ENCODE peak calls at places on chromosomes 6 and 20, in ten cellular contexts. L is activated T-cell treated with anti-CD3 and anti-CD28 coated beads, Interleukin-2, amount 50 U/mL, for 72 hours; T is aorta; I is iris pigment epithelial cell; K is NCI-H2227 treated with DMSO at 0.1 percent for 48 hours; V is cardiac fibroblast; S is smooth muscle cell of the brain vasculature; C is fibroblast of the aortic adventitia; E is substantia nigra; Q is stimulated activated CD8-positive, alpha-beta memory T cell treated with anti-CD3 and anti-CD28 coated beads, Interleukin-15, amount 100 ng/mL, for 4 hours. W is an unnamed sample.

GRCh38 chr6:156953478-156954146 is 176.4 kb downstream of the ARID1B start:
- DNase-seq in L (no peak), T (no peak), I (peak; percentile 98), K (peak; percentile 92), V (peak; percentile 97), S (peak; percentile 92), C (peak; percentile 98), E (no peak), Q (no peak), W (no peak)

GRCh38 chr20:11248691-11249178 is 574.9 kb upstream of the JAG1 start:
- DNase-seq in L (no peak), T (no peak), I (no peak), K (no peak), V (no peak), S (no peak), C (no peak), E (peak; percentile 71), Q (no peak), W (no peak)

GRCh38 chr6:166626177-166627038 is 643 bp downstream of the RPS6KA2 start:
- DNase-seq in L (peak; percentile 38), T (peak; percentile 59), I (peak; percentile 59), K (peak; percentile 9), V (peak; percentile 40), S (no peak), C (peak; percentile 63), E (peak; percentile 20), Q (no peak), W (no peak)

GRCh38 chr6:14983599-14984296 is 262.1 kb upstream of the JARID2 start:
- DNase-seq in L (no peak), T (no peak), I (no peak), K (no peak), V (no peak), S (no peak), C (peak; percentile 30), E (no peak), Q (no peak), W (no peak)

GRCh38 chr20:52247548-52247947 is 56.0 kb upstream of the ZFP64 start:
- DNase-seq in L (no peak), T (no peak), I (no peak), K (no peak), V (no peak), S (no peak), C (no peak), E (no peak), Q (no peak), W (no peak)

GRCh38 chr6:27720607-27721580 is 191.3 kb downstream of the OR2B2 start:
- DNase-seq in L (peak; percentile 19), T (no peak), I (peak; percentile 82), K (no peak), V (peak; percentile 35), S (no peak), C (peak; percentile 43), E (no peak), Q (no peak), W (no peak)

GRCh38 chr6:124984668-124985338 is 22.6 kb downstream of the RNF217 start:
- DNase-seq in L (no peak), T (no peak), I (peak; percentile 64), K (no peak), V (peak; percentile 48), S (no peak), C (peak; percentile 60), E (no peak), Q (no peak), W (no peak)

GRCh38 chr6:33929575-33930288 is 125.9 kb upstream of the MLN start:
- DNase-seq in L (no peak), T (no peak), I (no peak), K (no peak), V (no peak), S (no peak), C (no peak), E (no peak), Q (no peak), W (no peak)

W was measured in germinal center.